ENCODE peak calls at places on chromosomes 2 and 18, in four cellular contexts. J is fibroblast of lung, I is HCT116, A is kidney epithelial cell. T is an unnamed sample.

GRCh38 chr2:168573128-168573903 is 117.2 kb downstream of the CERS6 start:
- DNase-seq in J (no peak), I (no peak), A (no peak), T (peak; percentile 15)

GRCh38 chr2:5121677-5122076 is 570.5 kb upstream of the SOX11 start:
- DNase-seq in J (no peak), I (no peak), A (no peak), T (peak; percentile 88)

GRCh38 chr2:230940476-230940815 is 15.4 kb upstream of the GPR55 start:
- DNase-seq in J (no peak), I (no peak), A (no peak), T (no peak)

GRCh38 chr2:233707979-233708644 is 4.6 kb upstream of the UGT1A5 start:
- DNase-seq in J (peak; percentile 67), I (no peak), A (no peak), T (no peak)

GRCh38 chr2:30146337-30147195 is at the start of gene YPEL5:
- DNase-seq in J (peak; percentile 100), I (peak; percentile 99), A (peak; percentile 99), T (peak; percentile 100)

GRCh38 chr2:231483398-231484329 is 19.4 kb upstream of the NCL start:
- DNase-seq in J (no peak), I (no peak), A (no peak), T (no peak)

GRCh38 chr2:238949710-238950345 is 101.9 kb downstream of the TWIST2 start:
- DNase-seq in J (no peak), I (no peak), A (no peak), T (no peak)

GRCh38 chr18:23712445-23712844 is 23.2 kb downstream of the LAMA3 start:
- DNase-seq in J (peak; percentile 35), I (no peak), A (no peak), T (no peak)

GRCh38 chr18:53906681-53907080 is 317.8 kb downstream of the MBD2 start:
- DNase-seq in J (peak; percentile 73), I (no peak), A (no peak), T (no peak)

GRCh38 chr2:100422320-100422719 is 4.9 kb upstream of the CHST10 start:
- DNase-seq in J (peak; percentile 31), I (peak; percentile 28), A (no peak), T (peak; percentile 61)

GRCh38 chr2:65300134-65300771 is 72.6 kb downstream of the ACTR2 start:
- DNase-seq in J (peak; percentile 83), I (no peak), A (no peak), T (no peak)
- H3K4me3 ChIP-seq in J (no peak overlapping the region), I (no peak overlapping the region), A (no peak overlapping the region), T (no peak overlapping the region)

DNA sequence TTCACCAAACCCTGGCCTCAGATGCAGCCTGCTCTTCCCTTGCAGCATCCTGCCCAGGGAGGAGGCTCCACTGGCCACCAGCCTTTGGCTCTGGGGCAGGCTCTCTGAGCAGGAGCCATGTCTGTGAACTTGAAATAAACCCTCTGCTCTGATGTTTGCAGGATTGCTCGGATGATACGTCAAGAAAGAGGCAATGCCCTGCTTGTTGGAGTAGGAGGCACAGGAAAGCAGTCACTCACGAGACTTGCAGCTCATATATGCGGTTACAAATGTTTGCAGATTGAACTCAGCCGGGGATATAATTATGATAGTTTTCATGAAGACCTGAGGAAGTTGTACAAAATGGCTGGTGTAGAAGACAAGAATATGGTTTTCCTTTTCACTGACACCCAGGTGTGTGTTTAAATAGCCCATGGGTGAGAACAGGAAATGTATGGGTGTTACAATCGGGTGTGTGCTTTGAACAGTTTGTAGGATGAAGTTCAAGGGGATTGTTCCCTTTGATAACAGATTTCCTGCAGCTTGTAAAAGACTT is 177.9 kb downstream of the DNAH6 start:
- DNase-seq in J (no peak), I (no peak), A (no peak), T (no peak)
- H3K4me3 ChIP-seq in J (no peak overlapping the region), I (no peak overlapping the region), A (no peak overlapping the region), T (no peak overlapping the region)

DNA sequence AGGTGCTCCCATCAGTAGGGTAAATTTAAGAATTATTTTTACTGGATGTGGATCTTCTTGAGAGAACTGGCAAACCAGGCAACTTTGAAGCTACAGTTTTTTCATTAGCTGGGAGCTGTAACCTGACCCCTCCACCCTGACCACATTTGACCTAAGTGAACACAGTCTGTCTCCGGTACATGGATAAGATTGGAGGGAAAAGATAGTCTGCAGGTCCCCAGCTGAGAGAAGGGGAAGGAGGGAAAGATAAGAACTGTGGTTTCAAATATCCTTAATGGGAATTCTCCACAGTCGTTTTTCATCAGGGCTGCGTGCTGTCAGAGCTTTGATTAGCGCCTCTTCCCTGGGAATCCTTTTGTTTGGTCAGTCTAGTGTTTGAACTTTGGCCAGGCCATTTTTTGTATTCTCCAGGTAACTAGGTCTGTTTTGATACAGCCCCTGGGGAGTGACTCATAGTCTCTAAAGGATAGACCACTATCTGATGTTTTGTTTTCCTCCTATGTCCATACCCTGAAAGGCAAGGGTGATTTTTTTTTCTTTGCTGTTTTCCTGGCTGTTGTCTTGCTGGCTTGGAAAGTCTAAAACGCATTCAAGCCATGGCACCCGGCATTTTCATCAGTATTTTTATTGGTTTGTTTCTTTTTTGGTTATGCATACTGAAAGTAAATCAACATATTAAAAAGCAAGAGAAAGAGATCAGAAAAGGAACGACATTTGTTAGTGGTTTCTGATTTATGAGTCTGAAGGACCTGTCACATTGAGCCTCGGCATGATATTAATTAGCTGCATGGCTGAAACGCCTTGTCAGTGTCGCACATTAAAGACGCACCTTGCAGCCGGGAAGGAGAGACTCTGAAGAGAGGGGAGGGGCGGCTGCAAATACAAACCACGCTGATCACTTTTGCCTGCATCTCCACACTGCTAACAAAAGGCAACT is 183.4 kb upstream of the FN1 start:
- DNase-seq in J (peak; percentile 94), I (peak; percentile 65), A (peak; percentile 51), T (peak; percentile 98)
- H3K4me3 ChIP-seq in J (no peak overlapping the region), I (no peak overlapping the region), A (no peak overlapping the region), T (no peak overlapping the region)

GRCh38 chr2:196167666-196168065 is 3.7 kb downstream of the STK17B start:
- DNase-seq in J (peak; percentile 23), I (no peak), A (no peak), T (peak; percentile 79)

GRCh38 chr2:196165016-196165415 is 6.4 kb downstream of the STK17B start:
- DNase-seq in J (no peak), I (no peak), A (no peak), T (no peak)

GRCh38 chr2:196169521-196169920 is 1.9 kb downstream of the STK17B start:
- DNase-seq in J (no peak), I (no peak), A (no peak), T (no peak)

GRCh38 chr2:196168181-196168580 is 3.2 kb downstream of the STK17B start:
- DNase-seq in J (peak; percentile 64), I (no peak), A (no peak), T (peak; percentile 49)

GRCh38 chr2:196166876-196167275 is 4.5 kb downstream of the STK17B start:
- DNase-seq in J (peak; percentile 90), I (no peak), A (no peak), T (no peak)
- H3K4me3 ChIP-seq in J (no peak overlapping the region), I (no peak overlapping the region), A (no peak overlapping the region), T (no peak overlapping the region)

GRCh38 chr2:95075440-95075885 is 46.1 kb downstream of the MRPS5 start:
- DNase-seq in J (no peak), I (no peak), A (no peak), T (no peak)

GRCh38 chr2:95072424-95072823 is 46.9 kb downstream of the MAL start:
- DNase-seq in J (no peak), I (no peak), A (no peak), T (no peak)

GRCh38 chr2:95073856-95074662 is 47.5 kb downstream of the MRPS5 start:
- DNase-seq in J (no peak), I (no peak), A (no peak), T (no peak)

GRCh38 chr2:95076705-95077520 is 44.7 kb downstream of the MRPS5 start:
- DNase-seq in J (peak; percentile 36), I (peak; percentile 63), A (no peak), T (peak; percentile 80)

GRCh38 chr2:95074663-95075439 is 46.8 kb downstream of the MRPS5 start:
- DNase-seq in J (no peak), I (no peak), A (no peak), T (no peak)
- H3K4me3 ChIP-seq in J (no peak overlapping the region), I (no peak overlapping the region), A (no peak overlapping the region), T (no peak overlapping the region)

GRCh38 chr2:114027437-114027836 is 137.5 kb downstream of the ACTR3 start:
- DNase-seq in J (no peak), I (no peak), A (no peak), T (no peak)
- H3K4me3 ChIP-seq in J (no peak overlapping the region), I (no peak overlapping the region), A (no peak overlapping the region), T (no peak overlapping the region)